ENCODE peak calls at places on chromosomes 6 and 20, in five cellular contexts. R is head of caudate nucleus, P is islet precursor cell, L is MCF 10A, G is Calu3. S is an unnamed sample.

GRCh38 chr6:22444335-22444734 is 125.0 kb upstream of the HDGFL1 start:
- DNase-seq in G (no peak), L (no peak), R (no peak), P (no peak), S (no peak)

GRCh38 chr6:55052846-55053245 is 121.5 kb upstream of the HCRTR2 start:
- DNase-seq in R (no peak), P (no peak), L (no peak), G (no peak), S (no peak)

GRCh38 chr20:53959849-53960585 is 110.4 kb downstream of the BCAS1 start:
- DNase-seq in R (no peak), G (no peak), P (no peak), L (no peak), S (peak)

GRCh38 chr6:132797975-132798819 is at the start of gene SLC18B1:
- DNase-seq in G (peak), P (peak), L (peak), R (peak), S (peak)

GRCh38 chr20:50271674-50272412 is 81.2 kb downstream of the CEBPB start:
- DNase-seq in P (no peak), G (no peak), L (no peak), R (peak), S (no peak)

GRCh38 chr20:44031001-44031574 is 116.4 kb downstream of the TOX2 start:
- DNase-seq in R (no peak), G (no peak), L (no peak), P (peak), S (no peak)

GRCh38 chr20:10414982-10415650 is 18.9 kb downstream of the MKKS start:
- DNase-seq in R (no peak), G (no peak), L (peak), P (no peak), S (peak)

GRCh38 chr6:163364641-163365040 is 49.9 kb upstream of the QKI start:
- DNase-seq in L (no peak), G (no peak), R (no peak), P (no peak), S (no peak)

GRCh38 chr6:44010411-44011349 is 116.6 kb downstream of the MRPL14 start:
- DNase-seq in P (peak), L (peak), G (peak), R (no peak), S (peak)

GRCh38 chr6:47479156-47479541 is 1.6 kb downstream of the CD2AP start:
- DNase-seq in L (peak), G (no peak), P (no peak), R (no peak), S (no peak)

GRCh38 chr20:54649511-54649962 is 174.1 kb downstream of the DOK5 start:
- DNase-seq in G (peak), P (peak), R (peak), L (peak), S (peak)

GRCh38 chr6:167892835-167893234 is 66.1 kb downstream of the AFDN start:
- DNase-seq in P (no peak), R (no peak), G (no peak), L (peak), S (peak)

GRCh38 chr6:33696538-33697518 is 14.7 kb downstream of the UQCC2 start:
- DNase-seq in R (no peak), L (peak), P (no peak), G (peak), S (no peak)

GRCh38 chr6:16700202-16700997 is 60.9 kb downstream of the ATXN1 start:
- DNase-seq in G (no peak), R (no peak), L (no peak), P (peak), S (peak)

GRCh38 chr6:167968091-167968490 is 29.4 kb upstream of the KIF25 start:
- DNase-seq in G (peak), R (no peak), P (peak), L (peak), S (peak)

GRCh38 chr6:69265706-69266105 is 531.1 kb downstream of the LMBRD1 start:
- DNase-seq in L (no peak), P (no peak), R (no peak), G (no peak), S (no peak)

GRCh38 chr20:20568604-20569205 is 143.7 kb downstream of the RALGAPA2 start:
- DNase-seq in G (peak), P (no peak), R (peak), L (peak), S (peak)

GRCh38 chr6:35164277-35164676 is 23.1 kb upstream of the TCP11 start:
- DNase-seq in G (no peak), R (no peak), P (no peak), L (no peak), S (no peak)

GRCh38 chr6:168865-169455 is 123.3 kb upstream of the DUSP22 start:
- DNase-seq in L (peak), G (no peak), R (no peak), P (no peak), S (peak)

GRCh38 chr6:168968228-168968627 is 285.4 kb downstream of the THBS2 start:
- DNase-seq in R (no peak), L (no peak), G (peak), P (no peak), S (peak)

GRCh38 chr20:17868700-17869231 is 99.8 kb downstream of the SNX5 start:
- DNase-seq in G (no peak), P (no peak), L (no peak), R (no peak), S (no peak)

GRCh38 chr20:31494131-31494530 is 19.0 kb downstream of the REM1 start:
- DNase-seq in P (peak), L (peak), R (no peak), G (peak), S (peak)

GRCh38 chr6:54307412-54308036 is 717 bp upstream of the TINAG start:
- DNase-seq in R (no peak), G (peak), L (no peak), P (no peak), S (peak)